ENCODE peak calls at places on chromosomes 1 and 21, in six cellular contexts. H is GM20000, C is GM12891, I is neuronal stem cell, W is RWPE1, M is left ventricle myocardium inferior. N is an unnamed sample.

GRCh38 chr1:164796916-164797315 is 237.9 kb downstream of the PBX1 start:
- DNase-seq in H (no peak), C (no peak), I (no peak), W (no peak), M (no peak), N (no peak)

GRCh38 chr1:98053471-98054366 is 132.9 kb upstream of the DPYD start:
- DNase-seq in H (peak; percentile 81), C (peak; percentile 46), I (peak; percentile 74), W (peak; percentile 50), M (peak; percentile 55), N (peak; percentile 46)

GRCh38 chr1:67724928-67725560 is 40.0 kb downstream of the GADD45A start:
- DNase-seq in H (no peak), C (no peak), I (no peak), W (no peak), M (peak; percentile 42), N (no peak)

GRCh38 chr1:34870395-34870794 is 10.8 kb upstream of the SMIM12 start:
- DNase-seq in H (no peak), C (no peak), I (no peak), W (no peak), M (no peak), N (no peak)

GRCh38 chr1:34500451-34500850 is 254.4 kb upstream of the GJB5 start:
- DNase-seq in H (peak; percentile 29), C (peak; percentile 9), I (peak; percentile 48), W (peak; percentile 42), M (peak; percentile 17), N (no peak)

GRCh38 chr1:218090459-218090858 is 194.6 kb upstream of the RRP15 start:
- DNase-seq in H (no peak), C (no peak), I (no peak), W (no peak), M (no peak), N (no peak)

GRCh38 chr1:2966940-2967725 is 54.1 kb upstream of the ACTRT2 start:
- DNase-seq in H (no peak), C (no peak), I (no peak), W (no peak), M (peak; percentile 5), N (no peak)

GRCh38 chr1:176976771-176977170 is 187.7 kb downstream of the ASTN1 start:
- DNase-seq in H (no peak), C (no peak), I (no peak), W (no peak), M (no peak), N (no peak)

GRCh38 chr1:203359010-203359571 is 8.2 kb upstream of the FMOD start:
- DNase-seq in H (no peak), C (no peak), I (no peak), W (no peak), M (no peak), N (no peak)

GRCh38 chr1:15027515-15027948 is 126.0 kb upstream of the TMEM51 start:
- DNase-seq in H (peak; percentile 62), C (peak; percentile 50), I (peak; percentile 63), W (peak; percentile 81), M (peak; percentile 65), N (no peak)

GRCh38 chr1:201630582-201630981 is 91.7 kb downstream of the NAV1 start:
- DNase-seq in H (no peak), C (no peak), I (no peak), W (no peak), M (no peak), N (no peak)

GRCh38 chr1:1550591-1551432 is 10.4 kb upstream of the TMEM240 start:
- DNase-seq in H (no peak), C (no peak), I (no peak), W (no peak), M (no peak), N (no peak)

GRCh38 chr21:44916965-44917364 is 3.7 kb downstream of the ITGB2 start:
- DNase-seq in H (no peak), C (no peak), I (no peak), W (peak; percentile 75), M (no peak), N (no peak)

GRCh38 chr1:230427981-230428380 is 1.8 kb upstream of the PGBD5 start:
- DNase-seq in H (no peak), C (no peak), I (no peak), W (no peak), M (no peak), N (no peak)

GRCh38 chr1:92538048-92538412 is 51.3 kb upstream of the GFI1 start:
- DNase-seq in H (peak; percentile 56), C (peak; percentile 30), I (no peak), W (no peak), M (no peak), N (no peak)

GRCh38 chr21:27495836-27496235 is 528.9 kb upstream of the ADAMTS5 start:
- DNase-seq in H (no peak), C (no peak), I (no peak), W (no peak), M (no peak), N (no peak)

GRCh38 chr1:230706020-230706699 is 7.8 kb downstream of the AGT start:
- DNase-seq in H (no peak), C (no peak), I (no peak), W (no peak), M (no peak), N (no peak)

GRCh38 chr1:42259739-42260064 is 75.3 kb downstream of the FOXJ3 start:
- DNase-seq in H (no peak), C (no peak), I (no peak), W (no peak), M (no peak), N (no peak)

GRCh38 chr1:222546091-222546490 is 1.8 kb downstream of the HHIPL2 start:
- DNase-seq in H (no peak), C (no peak), I (no peak), W (no peak), M (no peak), N (no peak)

GRCh38 chr1:155184835-155185782 is 11.5 kb downstream of the TRIM46 start:
- DNase-seq in H (peak; percentile 86), C (peak; percentile 88), I (no peak), W (no peak), M (peak; percentile 47), N (no peak)

GRCh38 chr21:28884481-28884880 is 108.2 kb downstream of the LTN1 start:
- DNase-seq in H (peak; percentile 11), C (no peak), I (no peak), W (no peak), M (no peak), N (peak; percentile 50)

GRCh38 chr1:150507912-150508864 is at the start of gene ECM1:
- DNase-seq in H (no peak), C (no peak), I (no peak), W (peak; percentile 85), M (peak; percentile 61), N (no peak)

GRCh38 chr1:161885013-161885412 is 118.9 kb downstream of the ATF6 start:
- DNase-seq in H (no peak), C (no peak), I (no peak), W (peak; percentile 41), M (no peak), N (no peak)

GRCh38 chr1:25245809-25246599 is 1.2 kb downstream of the RSRP1 start:
- DNase-seq in H (no peak), C (no peak), I (no peak), W (peak; percentile 71), M (no peak), N (no peak)

GRCh38 chr1:143735764-143736461 is 235.9 kb downstream of the FAM72C start:
- DNase-seq in H (no peak), C (no peak), I (peak; percentile 46), W (peak; percentile 31), M (no peak), N (no peak)

GRCh38 chr21:37206531-37206930 is 60.6 kb downstream of the VPS26C start:
- DNase-seq in H (no peak), C (no peak), I (no peak), W (no peak), M (no peak), N (no peak)

N was measured in KG1.